ENCODE peak calls at places on chromosomes 5 and 9, in ten cellular contexts. P is HL-60, Y is breast epithelium, N is HCT116, E is H1, I is upper lobe of left lung, M is GM12878, S is sigmoid colon, F is vagina, Z is GM12891. Q is an unnamed sample.

GRCh38 chr5:139658928-139659667 is 10.9 kb downstream of the CXXC5 start:
- DNase-seq in P (no peak), Y (no peak), N (no peak), E (no peak), I (peak), M (no peak), S (no peak), F (no peak), Z (no peak), Q (no peak)

GRCh38 chr9:89135572-89135971 is 43.0 kb downstream of the SHC3 start:
- DNase-seq in P (no peak), Y (no peak), N (no peak), E (no peak), I (no peak), M (no peak), S (no peak), F (no peak), Z (no peak), Q (no peak)

GRCh38 chr9:33012328-33013068 is 11.1 kb upstream of the APTX start:
- DNase-seq in P (peak), Y (no peak), N (no peak), E (no peak), I (no peak), M (no peak), S (no peak), F (no peak), Z (no peak), Q (no peak)

GRCh38 chr5:157575096-157575872 is at the start of gene ADAM19:
- DNase-seq in P (no peak), Y (no peak), N (no peak), E (peak), I (peak), M (no peak), S (peak), F (no peak), Z (peak), Q (peak)

GRCh38 chr5:10707198-10708187 is 53.5 kb downstream of the DAP start:
- DNase-seq in P (no peak), Y (no peak), N (no peak), E (no peak), I (peak), M (no peak), S (no peak), F (no peak), Z (no peak), Q (no peak)

GRCh38 chr9:73269430-73270101 is 117.9 kb downstream of the ANXA1 start:
- DNase-seq in P (no peak), Y (no peak), N (peak), E (no peak), I (no peak), M (no peak), S (no peak), F (no peak), Z (no peak), Q (no peak)

GRCh38 chr5:90201923-90202322 is 207.6 kb downstream of the CETN3 start:
- DNase-seq in P (no peak), Y (no peak), N (peak), E (no peak), I (no peak), M (no peak), S (no peak), F (no peak), Z (no peak), Q (no peak)

GRCh38 chr9:33850267-33850629 is 33.3 kb downstream of the UBE2R2 start:
- DNase-seq in P (no peak), Y (no peak), N (no peak), E (peak), I (no peak), M (no peak), S (no peak), F (no peak), Z (no peak), Q (no peak)

GRCh38 chr9:561430-561829 is 280.1 kb upstream of the DMRT1 start:
- DNase-seq in P (no peak), Y (no peak), N (no peak), E (no peak), I (no peak), M (no peak), S (no peak), F (no peak), Z (no peak), Q (no peak)

GRCh38 chr5:65695896-65696295 is 26.0 kb downstream of the SGTB start:
- DNase-seq in P (no peak), Y (no peak), N (no peak), E (no peak), I (no peak), M (no peak), S (no peak), F (no peak), Z (no peak), Q (no peak)

DNA sequence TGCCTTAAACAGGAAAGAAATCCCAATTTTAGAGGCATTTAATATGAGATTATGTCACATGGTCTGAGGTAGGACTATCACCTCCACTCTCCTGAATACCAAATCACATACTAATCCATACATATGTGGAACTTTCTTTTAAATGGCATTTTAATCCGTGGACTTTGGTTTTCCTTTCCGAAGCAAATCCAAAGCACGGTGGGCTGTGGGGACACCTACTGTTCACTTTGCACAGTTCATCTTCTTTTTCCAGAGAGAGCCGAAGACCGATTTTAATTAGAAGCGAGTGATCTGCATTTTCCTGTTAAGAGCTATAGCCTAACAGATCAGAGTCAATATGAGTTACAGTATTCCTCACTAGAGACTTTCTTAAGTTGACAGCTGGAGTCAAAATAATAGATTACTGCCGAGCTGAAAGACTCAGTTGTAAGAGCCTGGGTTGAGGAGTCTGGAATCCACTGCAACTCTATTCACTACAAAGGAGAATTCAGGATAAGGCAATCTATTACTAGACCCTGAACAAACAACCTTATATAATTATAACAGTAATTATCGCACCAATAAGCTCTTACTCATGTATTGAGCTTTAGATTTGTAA is 144.8 kb downstream of the TRPM6 start:
- DNase-seq in P (peak), Y (no peak), N (peak), E (no peak), I (no peak), M (no peak), S (no peak), F (no peak), Z (no peak), Q (no peak)
- TF ChIP-seq POLR2AphosphoS5 in P (no peak), Y (no peak), N (no peak), E (no peak), I (no peak), M (no peak), S (no peak), F (no peak), Z (no peak), Q (no peak)

GRCh38 chr5:91367908-91368648 is 15.0 kb downstream of the ARRDC3 start:
- DNase-seq in P (no peak), Y (no peak), N (no peak), E (no peak), I (no peak), M (no peak), S (no peak), F (no peak), Z (no peak), Q (no peak)
- TF ChIP-seq POLR2AphosphoS5 in P (no peak), Y (no peak), N (peak), E (peak), I (no peak), M (peak), S (no peak), F (no peak), Z (no peak), Q (no peak)

DNA sequence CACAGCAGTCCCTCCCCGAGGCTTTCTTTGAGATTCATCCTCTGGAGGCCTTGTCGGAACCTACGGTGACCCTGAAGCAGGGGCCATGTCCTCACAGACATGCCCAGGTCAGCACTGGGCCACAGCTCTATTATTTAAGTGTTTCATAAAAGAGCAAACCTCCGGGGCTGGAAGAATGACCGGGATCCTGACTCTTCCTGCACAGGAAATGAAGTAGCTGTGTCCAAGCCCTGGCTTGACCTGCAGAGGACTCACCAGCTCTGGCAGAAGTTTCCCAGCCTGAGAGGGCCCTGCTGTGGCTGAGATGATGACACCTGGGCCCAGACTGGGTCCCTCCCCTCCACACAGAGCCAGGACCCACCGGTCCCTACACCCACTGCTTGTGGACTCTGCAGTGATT is 72.3 kb downstream of the PCDH1 start:
- DNase-seq in P (no peak), Y (no peak), N (no peak), E (no peak), I (no peak), M (no peak), S (peak), F (no peak), Z (no peak), Q (peak)
- TF ChIP-seq POLR2AphosphoS5 in P (no peak), Y (no peak), N (no peak), E (no peak), I (peak), M (no peak), S (no peak), F (peak), Z (no peak), Q (peak)

GRCh38 chr5:180802325-180803180 is at the start of gene MGAT1:
- DNase-seq in P (peak), Y (peak), N (no peak), E (peak), I (peak), M (no peak), S (peak), F (no peak), Z (peak), Q (peak)

GRCh38 chr5:180806351-180807011 is 3.9 kb upstream of the MGAT1 start:
- DNase-seq in P (peak), Y (no peak), N (no peak), E (no peak), I (no peak), M (no peak), S (peak), F (no peak), Z (no peak), Q (no peak)

GRCh38 chr5:180804129-180804601 is 1.6 kb upstream of the MGAT1 start:
- DNase-seq in P (no peak), Y (no peak), N (no peak), E (no peak), I (peak), M (no peak), S (peak), F (no peak), Z (no peak), Q (peak)

GRCh38 chr5:180801596-180802324 is 846 bp downstream of the MGAT1 start:
- DNase-seq in P (no peak), Y (no peak), N (no peak), E (no peak), I (no peak), M (no peak), S (peak), F (peak), Z (no peak), Q (peak)

GRCh38 chr5:180803181-180804128 is 849 bp upstream of the MGAT1 start:
- DNase-seq in P (peak), Y (no peak), N (no peak), E (no peak), I (peak), M (peak), S (peak), F (no peak), Z (peak), Q (peak)
- TF ChIP-seq POLR2AphosphoS5 in P (peak), Y (no peak), N (no peak), E (no peak), I (no peak), M (peak), S (no peak), F (no peak), Z (peak), Q (peak)

GRCh38 chr5:127950707-127951356 is 132.7 kb upstream of the SLC12A2 start:
- DNase-seq in P (no peak), Y (no peak), N (no peak), E (no peak), I (no peak), M (no peak), S (no peak), F (no peak), Z (no peak), Q (no peak)
- TF ChIP-seq POLR2AphosphoS5 in P (no peak), Y (no peak), N (no peak), E (no peak), I (no peak), M (no peak), S (peak), F (peak), Z (no peak), Q (no peak)

GRCh38 chr5:141876628-141877477 is 1.4 kb downstream of the PCDH1 start:
- DNase-seq in P (no peak), Y (no peak), N (no peak), E (peak), I (peak), M (no peak), S (no peak), F (no peak), Z (no peak), Q (peak)
- TF ChIP-seq POLR2AphosphoS5 in P (no peak), Y (no peak), N (no peak), E (no peak), I (no peak), M (no peak), S (no peak), F (no peak), Z (no peak), Q (no peak)

DNA sequence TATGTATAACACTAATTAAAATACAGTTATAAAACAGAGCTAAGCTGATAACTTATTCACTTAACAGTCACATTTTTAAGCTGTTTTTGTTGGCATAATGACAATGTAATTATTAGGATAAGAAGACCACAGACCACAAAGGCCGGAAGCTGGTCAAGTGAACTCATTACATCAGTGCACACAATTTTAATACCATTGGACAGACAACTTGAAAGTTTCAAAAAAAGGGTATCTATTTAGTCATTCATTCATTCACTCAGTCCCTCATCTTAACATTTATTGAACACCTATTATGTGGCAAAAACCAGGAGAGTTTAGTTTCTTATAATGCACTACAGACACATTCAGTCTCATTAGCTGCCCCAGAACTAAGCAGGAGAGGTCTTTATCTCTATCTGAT is 11.6 kb downstream of the ERP44 start:
- DNase-seq in P (no peak), Y (no peak), N (no peak), E (no peak), I (no peak), M (no peak), S (no peak), F (no peak), Z (no peak), Q (no peak)
- TF ChIP-seq POLR2AphosphoS5 in P (no peak), Y (no peak), N (no peak), E (no peak), I (no peak), M (no peak), S (no peak), F (no peak), Z (no peak), Q (no peak)

GRCh38 chr9:76373173-76373771 is 21.0 kb downstream of the RFK start:
- DNase-seq in P (no peak), Y (no peak), N (no peak), E (no peak), I (no peak), M (no peak), S (peak), F (no peak), Z (no peak), Q (no peak)
- TF ChIP-seq POLR2AphosphoS5 in P (no peak), Y (no peak), N (no peak), E (no peak), I (no peak), M (no peak), S (peak), F (no peak), Z (no peak), Q (no peak)